ENCODE peak calls at places on chromosomes 5 and 9, in nine cellular contexts. M, W, B, V, O, T, E, C and Q are unnamed samples.

GRCh38 chr5:122190156-122190555 is 60.8 kb downstream of the ZNF474 start:
- DNase-seq in V (no peak), O (no peak), W (no peak), E (no peak), B (no peak), C (no peak), T (no peak), M (no peak), Q (no peak)

GRCh38 chr5:142716963-142717362 is 31.1 kb upstream of the FGF1 start:
- DNase-seq in T (peak; percentile 56), M (peak; percentile 85), W (peak; percentile 67), B (no peak), V (peak; percentile 82), C (peak; percentile 70), O (peak; percentile 76), E (peak; percentile 47), Q (no peak)

GRCh38 chr9:7536310-7536939 is 263.2 kb downstream of the DMAC1 start:
- DNase-seq in W (peak; percentile 24), E (peak; percentile 18), B (peak; percentile 65), T (peak; percentile 36), O (peak; percentile 68), C (peak; percentile 45), M (peak; percentile 87), V (peak; percentile 68), Q (peak; percentile 1)

GRCh38 chr5:112772095-112772494 is 34.4 kb downstream of the APC start:
- DNase-seq in E (no peak), B (no peak), V (peak; percentile 45), W (no peak), O (no peak), M (no peak), T (no peak), C (no peak), Q (no peak)

GRCh38 chr5:132458651-132459030 is 31.9 kb downstream of the IRF1 start:
- DNase-seq in M (no peak), B (peak; percentile 79), V (peak; percentile 68), T (no peak), W (peak; percentile 57), C (no peak), E (no peak), O (no peak), Q (no peak)

GRCh38 chr9:133986774-133987454 is 5.2 kb downstream of the VAV2 start:
- DNase-seq in E (no peak), B (no peak), V (no peak), O (no peak), T (no peak), M (no peak), C (no peak), W (no peak), Q (no peak)

GRCh38 chr9:77498891-77499290 is 149.2 kb downstream of the GNA14 start:
- DNase-seq in W (no peak), T (no peak), E (no peak), M (no peak), C (no peak), B (no peak), O (no peak), V (no peak), Q (no peak)

GRCh38 chr9:5622019-5622418 is 6.9 kb upstream of the RIC1 start:
- DNase-seq in O (peak; percentile 12), V (peak; percentile 91), C (no peak), T (no peak), W (peak; percentile 85), M (no peak), E (no peak), B (no peak), Q (peak; percentile 70)

GRCh38 chr5:14406554-14406849 is 175.1 kb upstream of the OTULINL start:
- DNase-seq in V (peak; percentile 97), M (no peak), B (no peak), C (no peak), T (no peak), O (peak; percentile 46), E (no peak), W (peak; percentile 99), Q (no peak)

GRCh38 chr9:2340046-2340760 is 281.4 kb upstream of the VLDLR start:
- DNase-seq in M (no peak), V (no peak), O (no peak), B (no peak), C (no peak), T (no peak), W (no peak), E (no peak), Q (no peak)

GRCh38 chr5:148469446-148470062 is 85.8 kb downstream of the FBXO38 start:
- DNase-seq in O (no peak), T (no peak), B (no peak), E (no peak), V (peak; percentile 52), W (peak; percentile 97), M (no peak), C (no peak), Q (no peak)

GRCh38 chr5:142685418-142686209 is at the start of gene FGF1:
- DNase-seq in O (no peak), E (no peak), V (no peak), M (no peak), C (peak; percentile 76), B (no peak), W (no peak), T (no peak), Q (no peak)

GRCh38 chr9:136398286-136398685 is 1.7 kb downstream of the SNAPC4 start:
- DNase-seq in T (no peak), V (no peak), C (no peak), B (no peak), M (no peak), E (no peak), W (no peak), O (no peak), Q (no peak)

GRCh38 chr5:66442951-66443445 is 153.2 kb upstream of the MAST4 start:
- DNase-seq in C (peak; percentile 44), O (no peak), W (no peak), B (no peak), V (peak; percentile 19), E (no peak), M (no peak), T (no peak), Q (no peak)

GRCh38 chr5:100641833-100642232 is 106.7 kb downstream of the FAM174A start:
- DNase-seq in M (no peak), B (no peak), W (no peak), O (no peak), V (no peak), T (no peak), C (no peak), E (no peak), Q (no peak)

GRCh38 chr9:126456396-126456795 is 129.8 kb downstream of the MVB12B start:
- DNase-seq in W (no peak), B (no peak), E (no peak), C (no peak), M (no peak), T (no peak), O (no peak), V (peak; percentile 71), Q (no peak)

GRCh38 chr5:17018871-17019270 is 82.8 kb upstream of the MYO10 start:
- DNase-seq in M (no peak), T (no peak), O (no peak), V (no peak), E (no peak), B (no peak), W (no peak), C (no peak), Q (no peak)

GRCh38 chr9:120730661-120731514 is 16.6 kb upstream of the MEGF9 start:
- DNase-seq in B (no peak), W (peak; percentile 95), E (no peak), M (peak; percentile 44), O (peak; percentile 73), V (peak; percentile 92), T (peak; percentile 53), C (no peak), Q (peak; percentile 100)

GRCh38 chr5:171755354-171755821 is 30.2 kb upstream of the SMIM23 start:
- DNase-seq in E (no peak), B (no peak), W (no peak), V (peak; percentile 48), O (no peak), M (no peak), T (no peak), C (no peak), Q (no peak)

GRCh38 chr9:131503626-131504465 is 1.1 kb downstream of the POMT1 start:
- DNase-seq in M (peak; percentile 65), O (peak; percentile 41), B (no peak), W (peak; percentile 62), E (no peak), T (no peak), C (peak; percentile 65), V (peak; percentile 74), Q (peak; percentile 40)

GRCh38 chr5:93572101-93572772 is 8.8 kb downstream of the NR2F1-AS1 start:
- DNase-seq in B (no peak), M (peak; percentile 58), W (no peak), C (no peak), O (no peak), V (peak; percentile 55), E (no peak), T (no peak), Q (no peak)

GRCh38 chr5:5886812-5887486 is 464.5 kb downstream of the ICE1 start:
- DNase-seq in B (peak; percentile 67), V (no peak), M (peak; percentile 73), C (peak; percentile 33), T (peak; percentile 51), E (no peak), O (peak; percentile 47), W (peak; percentile 87), Q (no peak)

GRCh38 chr9:89440046-89440445 is 57.9 kb downstream of the SEMA4D start:
- DNase-seq in T (no peak), V (no peak), W (no peak), C (no peak), B (no peak), M (no peak), E (no peak), O (no peak), Q (no peak)

GRCh38 chr9:125160750-125161149 is 17.4 kb upstream of the SCAI start:
- DNase-seq in V (no peak), E (no peak), C (no peak), W (no peak), M (no peak), B (no peak), O (no peak), T (no peak), Q (no peak)
- H4K20me1 ChIP-seq in V (no peaks in the 10 kb centered on the region), E (no peaks in the 10 kb centered on the region), C (peaks cover 4% of the 10 kb centered on the region), W (no peaks in the 10 kb centered on the region), M (peaks cover 15% of the 10 kb centered on the region), B (no peaks in the 10 kb centered on the region), O (peaks cover 24% of the 10 kb centered on the region), T (no peaks in the 10 kb centered on the region), Q (peaks cover 6% of the 10 kb centered on the region)

GRCh38 chr9:128190013-128190412 is 1.4 kb downstream of the CIZ1 start:
- DNase-seq in C (no peak), T (peak; percentile 47), E (no peak), B (no peak), O (no peak), M (no peak), V (no peak), W (no peak), Q (no peak)
- H2AFZ ChIP-seq in C (no peak overlapping the region), T (no peak overlapping the region), E (no peak overlapping the region), B (no peak overlapping the region), O (no peak overlapping the region), M (no peak overlapping the region), V (no peak overlapping the region), W (no peak overlapping the region), Q (no peak overlapping the region)

GRCh38 chr9:123372766-123373446 is 16.9 kb downstream of the CRB2 start:
- DNase-seq in O (no peak), C (no peak), T (no peak), V (no peak), W (no peak), B (no peak), E (no peak), M (no peak), Q (no peak)
- H3K9me2 ChIP-seq in O (no peaks in the 10 kb centered on the region), C (no peaks in the 10 kb centered on the region), T (no peaks in the 10 kb centered on the region), V (no peaks in the 10 kb centered on the region), W (no peaks in the 10 kb centered on the region), B (no peaks in the 10 kb centered on the region), E (no peaks in the 10 kb centered on the region), M (no peaks in the 10 kb centered on the region), Q (no peaks in the 10 kb centered on the region)

GRCh38 chr9:125238915-125239446 is 2.2 kb downstream of the HSPA5 start:
- DNase-seq in W (no peak), M (no peak), V (peak; percentile 16), B (no peak), O (no peak), C (no peak), T (no peak), E (no peak), Q (no peak)
- H4K20me1 ChIP-seq in W (peaks cover 64% of the 10 kb centered on the region), M (peaks cover 44% of the 10 kb centered on the region), V (peaks cover 42% of the 10 kb centered on the region), B (peaks cover 34% of the 10 kb centered on the region), O (peaks cover 64% of the 10 kb centered on the region), C (peaks cover 68% of the 10 kb centered on the region), T (peaks cover 48% of the 10 kb centered on the region), E (peaks cover 44% of the 10 kb centered on the region), Q (peaks cover 64% of the 10 kb centered on the region)